ENCODE peak calls at places on chromosome 5, in five cellular contexts. Z is ureter; U is astrocyte of the spinal cord; X is activated T-cell treated with anti-CD3 and anti-CD28 coated beads for 24 hours; H is activated T-helper 1 cell treated with anti-CD3 and anti-CD28 coated beads, Interleukin-12 subunit alpha, Interleukin-12 subunit beta, Interleukin-2, Interleukin-4 antibody, amounts not matched to agents 30 ng/mL and 10 ng/mL and 1 ng/mL, durations not matched to agents 14 hours and 24 hours and 36 hours. F is an unnamed sample.

GRCh38 chr5:108432024-108432423 is 50.1 kb upstream of the FBXL17 start:
- DNase-seq in Z (no peak), U (peak; percentile 36), X (no peak), H (no peak), F (no peak)

GRCh38 chr5:53418844-53419243 is 61.6 kb upstream of the FST start:
- DNase-seq in H (no peak), Z (no peak), U (peak; percentile 81), X (no peak), F (no peak)

GRCh38 chr5:92758552-92758951 is 822.5 kb downstream of the NR2F1-AS1 start:
- DNase-seq in U (peak; percentile 55), Z (no peak), H (no peak), X (no peak), F (no peak)

GRCh38 chr5:154728884-154729283 is 26.3 kb upstream of the LARP1 start:
- DNase-seq in X (no peak), U (no peak), H (no peak), Z (no peak), F (no peak)

GRCh38 chr5:124235576-124235975 is 510.9 kb downstream of the ZNF608 start:
- DNase-seq in U (no peak), X (no peak), Z (no peak), H (no peak), F (no peak)

GRCh38 chr5:439181-439580 is 3.8 kb upstream of the EXOC3 start:
- DNase-seq in X (no peak), Z (no peak), H (no peak), U (no peak), F (no peak)

GRCh38 chr5:140202078-140202477 is 27.1 kb downstream of the CYSTM1 start:
- DNase-seq in U (peak; percentile 53), H (no peak), Z (no peak), X (no peak), F (no peak)

GRCh38 chr5:4730279-4730678 is 409.9 kb upstream of the ADAMTS16 start:
- DNase-seq in H (no peak), U (no peak), X (no peak), Z (no peak), F (no peak)